ENCODE peak calls at places on chromosomes 3 and 15, in nine cellular contexts. K is spleen, E is endothelial cell of umbilical vein, U is GM23338, V is HCT116, F is Panc1, C is vagina, I is transverse colon, Y is stomach. Q is an unnamed sample.

GRCh38 chr3:5001135-5001534 is 21.9 kb downstream of the BHLHE40 start:
- DNase-seq in I (no peak), V (no peak), C (no peak), U (no peak), E (no peak), K (no peak), F (no peak), Y (no peak), Q (no peak)

GRCh38 chr3:197428961-197429360 is 126.8 kb downstream of the BDH1 start:
- DNase-seq in F (no peak), C (no peak), I (no peak), E (peak), V (no peak), Y (no peak), K (no peak), U (no peak), Q (no peak)

GRCh38 chr3:29644261-29644660 is 363.4 kb downstream of the RBMS3 start:
- DNase-seq in C (no peak), U (no peak), I (no peak), V (no peak), Y (no peak), F (no peak), E (no peak), K (no peak), Q (no peak)

GRCh38 chr15:99131441-99132023 is 26.7 kb downstream of the SYNM start:
- DNase-seq in Y (no peak), K (no peak), I (no peak), V (no peak), F (no peak), C (no peak), E (no peak), U (no peak), Q (no peak)

GRCh38 chr3:50406487-50406886 is 47.2 kb upstream of the TMEM115 start:
- DNase-seq in Y (no peak), F (no peak), U (no peak), V (no peak), E (no peak), C (no peak), K (no peak), I (no peak), Q (no peak)

GRCh38 chr3:30313840-30314239 is 292.6 kb upstream of the TGFBR2 start:
- DNase-seq in Y (no peak), I (no peak), U (no peak), V (no peak), C (no peak), F (no peak), K (no peak), E (no peak), Q (no peak)

GRCh38 chr3:129702934-129703712 is 96.6 kb upstream of the PLXND1 start:
- DNase-seq in F (no peak), K (no peak), E (no peak), U (no peak), V (no peak), Y (no peak), I (no peak), C (no peak), Q (no peak)

GRCh38 chr15:100902436-100903190 is 16.5 kb upstream of the LRRK1 start:
- DNase-seq in V (no peak), E (peak), C (peak), K (peak), Y (peak), U (no peak), I (peak), F (no peak), Q (no peak)

GRCh38 chr3:24493951-24494615 is 567 bp downstream of the THRB start:
- DNase-seq in Y (peak), K (peak), E (peak), U (peak), I (peak), V (no peak), C (no peak), F (no peak), Q (no peak)

GRCh38 chr3:126129408-126129891 is 45.5 kb upstream of the SLC41A3 start:
- DNase-seq in E (peak), K (peak), U (no peak), I (peak), Y (peak), F (no peak), C (peak), V (no peak), Q (no peak)

GRCh38 chr3:142987707-142988106 is 13.7 kb upstream of the U2SURP start:
- DNase-seq in Y (no peak), E (no peak), C (no peak), U (peak), F (no peak), K (no peak), I (no peak), V (no peak), Q (no peak)

GRCh38 chr3:64023861-64024223 is 548 bp upstream of the PSMD6 start:
- DNase-seq in U (no peak), C (no peak), Y (no peak), I (no peak), V (no peak), K (no peak), F (no peak), E (no peak), Q (no peak)
- H3K4me3 ChIP-seq in U (peak), C (peak), Y (peak), I (peak), V (no peak), K (no peak), F (peak), E (no peak), Q (peak)

GRCh38 chr3:157494581-157495281 is 8.5 kb downstream of the VEPH1 start:
- DNase-seq in C (no peak), F (no peak), I (no peak), Y (no peak), V (no peak), E (no peak), U (no peak), K (no peak), Q (no peak)
- TF ChIP-seq POLR2AphosphoS5 in C (no peak), F (no peak), I (no peak), Y (no peak), V (no peak), E (no peak), U (no peak), K (no peak), Q (no peak)

DNA sequence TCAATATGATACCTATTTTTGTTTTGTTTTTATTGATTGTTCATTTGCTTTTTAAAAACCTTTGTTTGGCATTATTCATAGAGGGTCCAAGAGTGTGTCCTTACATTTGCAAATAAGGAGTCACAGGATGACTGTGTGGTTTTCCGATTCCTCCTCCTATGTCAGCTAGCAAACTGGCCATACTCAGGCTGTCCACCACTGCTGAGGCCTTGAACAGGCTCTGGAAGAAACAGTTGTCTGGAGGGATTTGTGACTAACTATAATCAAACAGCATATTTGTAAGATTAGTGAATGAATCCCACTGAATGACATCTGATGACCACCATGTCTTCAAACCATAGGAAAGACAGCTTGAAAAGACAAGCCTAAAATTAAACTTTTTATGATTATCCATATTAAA is 423.4 kb upstream of the ATP11B start:
- DNase-seq in U (no peak), K (no peak), I (no peak), C (no peak), Y (no peak), V (no peak), F (no peak), E (no peak), Q (no peak)
- H3K4me3 ChIP-seq in U (no peak), K (no peak), I (no peak), C (no peak), Y (no peak), V (no peak), F (no peak), E (no peak), Q (no peak)

DNA sequence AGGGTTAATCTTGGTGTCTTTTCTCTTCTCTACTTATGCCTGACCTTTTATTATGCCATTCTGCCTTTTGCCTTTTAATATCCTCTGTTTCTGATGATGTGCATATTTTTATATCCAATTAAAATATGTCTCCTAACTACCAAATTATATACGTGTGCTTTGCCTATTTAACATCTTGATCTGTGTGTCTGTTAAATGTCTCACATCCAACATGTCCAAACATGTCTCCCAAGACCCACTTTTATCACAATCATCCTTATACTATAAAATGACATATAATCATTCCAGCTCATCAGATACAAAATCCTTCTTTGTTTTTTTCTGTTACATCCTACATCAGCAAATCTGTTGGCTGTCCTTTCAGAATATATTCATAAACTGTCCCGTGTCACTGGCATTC is 539.5 kb downstream of the ZPLD1 start:
- DNase-seq in E (no peak), V (no peak), Y (no peak), C (no peak), K (no peak), U (no peak), F (no peak), I (no peak), Q (no peak)
- TF ChIP-seq POLR2AphosphoS5 in E (no peak), V (no peak), Y (no peak), C (no peak), K (no peak), U (no peak), F (no peak), I (no peak), Q (no peak)

GRCh38 chr15:76309561-76310330 is 1.5 kb downstream of the ETFA start:
- DNase-seq in I (no peak), U (no peak), K (no peak), Y (no peak), C (no peak), F (no peak), E (peak), V (no peak), Q (no peak)
- H3K4me3 ChIP-seq in I (peak), U (peak), K (no peak), Y (peak), C (peak), F (peak), E (no peak), V (peak), Q (no peak)

GRCh38 chr3:42649783-42650182 is 3.7 kb upstream of the ZBTB47 start:
- DNase-seq in E (no peak), K (no peak), Y (no peak), F (no peak), I (no peak), V (no peak), U (no peak), C (no peak), Q (no peak)

GRCh38 chr3:42651248-42652091 is 2.0 kb upstream of the ZBTB47 start:
- DNase-seq in K (no peak), F (no peak), I (no peak), C (peak), E (no peak), Y (no peak), U (no peak), V (no peak), Q (no peak)

GRCh38 chr3:42652251-42652610 is 1.3 kb upstream of the ZBTB47 start:
- DNase-seq in F (no peak), U (no peak), Y (no peak), I (no peak), C (no peak), K (no peak), E (no peak), V (no peak), Q (no peak)

GRCh38 chr3:42647821-42648459 is 5.6 kb upstream of the ZBTB47 start:
- DNase-seq in U (peak), I (no peak), F (no peak), V (no peak), Y (no peak), C (no peak), K (no peak), E (no peak), Q (no peak)

GRCh38 chr3:42649006-42649405 is 4.5 kb upstream of the ZBTB47 start:
- DNase-seq in F (no peak), I (no peak), E (no peak), Y (no peak), C (no peak), V (no peak), K (no peak), U (no peak), Q (no peak)
- TF ChIP-seq POLR2AphosphoS5 in F (no peak), I (no peak), E (no peak), Y (no peak), C (no peak), V (no peak), K (no peak), U (no peak), Q (no peak)

GRCh38 chr15:38070778-38071177 is 136.3 kb downstream of the TMCO5A start:
- DNase-seq in C (no peak), U (no peak), E (no peak), Y (no peak), I (no peak), F (no peak), K (no peak), V (no peak), Q (no peak)

GRCh38 chr15:38068600-38068999 is 134.2 kb downstream of the TMCO5A start:
- DNase-seq in K (no peak), E (no peak), U (no peak), C (no peak), F (no peak), V (no peak), I (no peak), Y (no peak), Q (no peak)

GRCh38 chr15:38071211-38071972 is 137.0 kb downstream of the TMCO5A start:
- DNase-seq in F (no peak), K (no peak), E (no peak), V (no peak), Y (peak), I (no peak), U (no peak), C (no peak), Q (no peak)

GRCh38 chr15:38069001-38069400 is 134.6 kb downstream of the TMCO5A start:
- DNase-seq in Y (peak), E (peak), U (no peak), K (no peak), F (no peak), C (no peak), I (peak), V (no peak), Q (peak)

GRCh38 chr15:38069506-38069905 is 135.1 kb downstream of the TMCO5A start:
- DNase-seq in U (no peak), F (no peak), E (peak), K (no peak), I (peak), V (no peak), C (no peak), Y (peak), Q (peak)
- H3K4me3 ChIP-seq in U (no peak), F (no peak), E (no peak), K (no peak), I (peak), V (no peak), C (peak), Y (peak), Q (peak)

GRCh38 chr15:70093481-70094309 is 4.0 kb downstream of the TLE3 start:
- DNase-seq in C (no peak), U (peak), I (peak), K (peak), E (peak), F (no peak), Y (peak), V (no peak), Q (no peak)
- TF ChIP-seq POLR2AphosphoS5 in C (peak), U (peak), I (peak), K (no peak), E (no peak), F (no peak), Y (peak), V (no peak), Q (no peak)